ENCODE peak calls at places on chromosomes 13 and 19, in four cellular contexts. D, L, W and C are unnamed samples.

GRCh38 chr13:39684531-39685137 is 29.2 kb downstream of the COG6 start:
- DNase-seq in D (peak), L (peak), W (no peak), C (no peak)

GRCh38 chr13:96816261-96816660 is 178.0 kb downstream of the OXGR1 start:
- DNase-seq in D (no peak), L (no peak), W (no peak), C (no peak)

GRCh38 chr13:100544866-100545683 is 43.5 kb downstream of the GGACT start:
- DNase-seq in D (no peak), L (no peak), W (no peak), C (no peak)

GRCh38 chr13:48645845-48646244 is 7.9 kb upstream of the CYSLTR2 start:
- DNase-seq in D (no peak), L (no peak), W (no peak), C (no peak)

GRCh38 chr13:37209621-37210020 is 104.2 kb upstream of the CSNK1A1L start:
- DNase-seq in D (no peak), L (no peak), W (no peak), C (no peak)

GRCh38 chr13:108851660-108852059 is 222.2 kb downstream of the MYO16 start:
- DNase-seq in D (no peak), L (no peak), W (no peak), C (no peak)

GRCh38 chr19:2770055-2771013 is 12.7 kb downstream of the SGTA start:
- DNase-seq in D (no peak), L (no peak), W (no peak), C (no peak)

GRCh38 chr13:100442095-100442832 is 146.3 kb downstream of the GGACT start:
- DNase-seq in D (no peak), L (no peak), W (no peak), C (no peak)

GRCh38 chr19:58009666-58010301 is 7.2 kb upstream of the ZNF606 start:
- DNase-seq in D (no peak), L (peak), W (peak), C (no peak)

GRCh38 chr13:70613295-70613694 is 505.0 kb upstream of the KLHL1 start:
- DNase-seq in D (no peak), L (no peak), W (no peak), C (no peak)

GRCh38 chr13:90951663-90952062 is 395.8 kb upstream of the MIR17HG start:
- DNase-seq in D (no peak), L (peak), W (no peak), C (no peak)

GRCh38 chr13:40528881-40529280 is 137.6 kb downstream of the FOXO1 start:
- DNase-seq in D (peak), L (no peak), W (no peak), C (no peak)

GRCh38 chr19:5934779-5935472 is 20.9 kb downstream of the CAPS start:
- DNase-seq in D (no peak), L (no peak), W (no peak), C (no peak)

GRCh38 chr19:1758231-1758577 is 4.9 kb downstream of the ONECUT3 start:
- DNase-seq in D (no peak), L (no peak), W (no peak), C (no peak)

GRCh38 chr13:111007209-111007608 is 92.3 kb upstream of the ANKRD10 start:
- DNase-seq in D (no peak), L (no peak), W (no peak), C (no peak)

GRCh38 chr13:111004444-111004843 is 89.6 kb upstream of the ANKRD10 start:
- DNase-seq in D (no peak), L (no peak), W (no peak), C (no peak)

GRCh38 chr13:111006508-111007031 is 91.7 kb upstream of the ANKRD10 start:
- DNase-seq in D (no peak), L (no peak), W (peak), C (no peak)

GRCh38 chr13:111005364-111005763 is 90.5 kb upstream of the ANKRD10 start:
- DNase-seq in D (no peak), L (peak), W (no peak), C (no peak)

GRCh38 chr13:111005808-111006494 is 91.1 kb upstream of the ANKRD10 start:
- DNase-seq in D (no peak), L (no peak), W (no peak), C (no peak)
- H3K4me2 ChIP-seq in D (no peak), L (no peak), W (no peak), C (no peak)

GRCh38 chr13:111470933-111471332 is 150.5 kb downstream of the TEX29 start:
- DNase-seq in D (no peak), L (no peak), W (no peak), C (no peak)

GRCh38 chr13:111468037-111468959 is 147.9 kb downstream of the TEX29 start:
- DNase-seq in D (no peak), L (no peak), W (no peak), C (no peak)

GRCh38 chr13:111469450-111469849 is 149.0 kb downstream of the TEX29 start:
- DNase-seq in D (no peak), L (no peak), W (no peak), C (no peak)

GRCh38 chr13:111469916-111470506 is 149.6 kb downstream of the TEX29 start:
- DNase-seq in D (no peak), L (no peak), W (no peak), C (no peak)

GRCh38 chr13:111467111-111467890 is 146.9 kb downstream of the TEX29 start:
- DNase-seq in D (no peak), L (no peak), W (no peak), C (no peak)
- TF ChIP-seq CHD4 in D (no peak), L (no peak), W (no peak), C (no peak)

DNA sequence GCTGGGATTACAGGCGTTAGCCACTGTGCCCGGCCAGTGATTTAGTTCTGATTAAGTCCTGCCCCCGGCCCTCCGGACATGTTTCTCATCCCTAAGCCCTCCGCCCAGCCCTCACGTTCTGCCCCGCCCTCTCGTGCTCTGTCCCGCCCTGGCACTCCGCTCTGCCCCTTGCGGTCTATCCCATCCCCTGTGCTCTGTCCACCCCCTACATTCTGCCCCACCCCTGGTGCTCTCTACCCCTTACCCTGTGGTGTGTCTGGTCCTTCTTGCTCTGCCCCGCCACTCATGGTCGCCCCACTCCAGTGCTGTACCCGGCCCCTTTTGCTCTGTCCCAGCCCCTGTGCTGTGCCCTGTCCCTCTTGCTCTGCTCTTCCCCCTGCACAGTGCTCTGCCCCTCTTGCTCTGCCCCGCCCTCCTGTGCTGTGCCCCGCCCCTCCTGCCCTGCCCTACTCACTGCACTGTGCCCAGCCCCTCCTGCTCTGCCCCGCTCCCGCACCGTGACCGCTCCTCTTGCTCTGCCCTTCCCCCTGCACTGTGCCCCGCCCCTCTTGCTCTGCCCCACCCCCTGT is 3.0 kb downstream of the GTPBP3 start:
- DNase-seq in D (peak), L (peak), W (peak), C (no peak)
- H3K4me2 ChIP-seq in D (peak), L (no peak), W (no peak), C (no peak)

GRCh38 chr13:29529755-29530154 is 65.7 kb downstream of the SLC7A1 start:
- DNase-seq in D (no peak), L (no peak), W (no peak), C (no peak)

GRCh38 chr13:29532821-29533220 is 62.7 kb downstream of the SLC7A1 start:
- DNase-seq in D (no peak), L (no peak), W (no peak), C (no peak)

GRCh38 chr13:29527916-29528315 is 67.6 kb downstream of the SLC7A1 start:
- DNase-seq in D (no peak), L (no peak), W (no peak), C (no peak)

GRCh38 chr13:29535663-29536655 is 59.5 kb downstream of the SLC7A1 start:
- DNase-seq in D (no peak), L (no peak), W (no peak), C (no peak)

DNA sequence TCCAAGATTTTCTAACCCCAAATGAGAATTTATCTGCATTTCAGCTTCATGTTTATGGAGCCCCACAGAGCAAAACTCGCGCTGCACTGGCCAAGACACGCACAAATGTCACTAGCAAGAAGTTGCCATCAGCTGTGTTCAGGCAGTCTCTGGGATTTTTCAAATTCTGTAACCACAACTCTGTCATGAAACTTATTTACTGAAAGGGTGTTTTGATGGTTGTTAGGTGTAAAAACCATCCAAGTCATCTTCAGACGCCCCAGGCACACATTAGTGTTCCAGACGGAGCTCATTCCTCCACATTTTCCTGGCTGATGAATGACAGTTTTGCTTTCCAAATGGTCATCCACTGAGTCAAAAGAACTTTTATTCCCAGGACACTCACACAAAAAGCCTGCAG is 63.4 kb downstream of the SLC7A1 start:
- DNase-seq in D (no peak), L (no peak), W (no peak), C (no peak)
- TF ChIP-seq CHD4 in D (no peak), L (no peak), W (no peak), C (no peak)